ENCODE peak calls at places on chromosomes 7 and 10, in nine cellular contexts. T is GM13976, B is fibroblast of lung, I is neural crest cell, Z is OCI-LY7, F is mammary epithelial cell, C is IMR-90, V is epithelial cell of esophagus, Y is AG04449. X is an unnamed sample.

GRCh38 chr7:138608292-138608691 is 92.9 kb downstream of the SVOPL start:
- DNase-seq in T (peak), B (peak), I (no peak), Z (no peak), F (no peak), C (peak), V (no peak), Y (no peak), X (no peak)

GRCh38 chr7:70317356-70317755 is 719.1 kb downstream of the AUTS2 start:
- DNase-seq in T (no peak), B (peak), I (no peak), Z (no peak), F (peak), C (no peak), V (peak), Y (peak), X (peak)

GRCh38 chr7:128434413-128435310 is 21.0 kb upstream of the HILPDA start:
- DNase-seq in T (no peak), B (no peak), I (no peak), Z (no peak), F (no peak), C (no peak), V (no peak), Y (no peak), X (no peak)

GRCh38 chr10:11035318-11035920 is 17.7 kb downstream of the CELF2 start:
- DNase-seq in T (no peak), B (peak), I (no peak), Z (no peak), F (peak), C (peak), V (peak), Y (no peak), X (peak)

GRCh38 chr10:95346715-95347401 is 56.1 kb upstream of the PDLIM1 start:
- DNase-seq in T (no peak), B (no peak), I (no peak), Z (no peak), F (no peak), C (no peak), V (no peak), Y (no peak), X (no peak)

GRCh38 chr10:87675396-87676376 is 16.0 kb downstream of the PAPSS2 start:
- DNase-seq in T (no peak), B (peak), I (no peak), Z (no peak), F (peak), C (peak), V (peak), Y (peak), X (peak)

GRCh38 chr10:106771132-106771531 is 393.4 kb downstream of the SORCS1 start:
- DNase-seq in T (no peak), B (no peak), I (no peak), Z (no peak), F (no peak), C (no peak), V (no peak), Y (no peak), X (no peak)

GRCh38 chr7:103630318-103630717 is 184.3 kb upstream of the SLC26A5 start:
- DNase-seq in T (no peak), B (peak), I (no peak), Z (no peak), F (no peak), C (peak), V (peak), Y (no peak), X (no peak)

GRCh38 chr7:7964250-7964649 is 4.3 kb upstream of the GLCCI1 start:
- DNase-seq in T (no peak), B (no peak), I (no peak), Z (no peak), F (no peak), C (no peak), V (no peak), Y (no peak), X (no peak)

GRCh38 chr10:114393886-114394285 is 10.4 kb downstream of the AFAP1L2 start:
- DNase-seq in T (no peak), B (no peak), I (no peak), Z (no peak), F (no peak), C (no peak), V (no peak), Y (no peak), X (no peak)

GRCh38 chr10:68221196-68221595 is 10.7 kb downstream of the ATOH7 start:
- DNase-seq in T (no peak), B (peak), I (no peak), Z (no peak), F (peak), C (peak), V (no peak), Y (no peak), X (no peak)

GRCh38 chr10:68218786-68219185 is 13.1 kb downstream of the ATOH7 start:
- DNase-seq in T (no peak), B (no peak), I (no peak), Z (no peak), F (no peak), C (no peak), V (no peak), Y (no peak), X (no peak)

GRCh38 chr10:68224810-68225209 is 7.1 kb downstream of the ATOH7 start:
- DNase-seq in T (no peak), B (peak), I (no peak), Z (no peak), F (peak), C (peak), V (peak), Y (no peak), X (no peak)

DNA sequence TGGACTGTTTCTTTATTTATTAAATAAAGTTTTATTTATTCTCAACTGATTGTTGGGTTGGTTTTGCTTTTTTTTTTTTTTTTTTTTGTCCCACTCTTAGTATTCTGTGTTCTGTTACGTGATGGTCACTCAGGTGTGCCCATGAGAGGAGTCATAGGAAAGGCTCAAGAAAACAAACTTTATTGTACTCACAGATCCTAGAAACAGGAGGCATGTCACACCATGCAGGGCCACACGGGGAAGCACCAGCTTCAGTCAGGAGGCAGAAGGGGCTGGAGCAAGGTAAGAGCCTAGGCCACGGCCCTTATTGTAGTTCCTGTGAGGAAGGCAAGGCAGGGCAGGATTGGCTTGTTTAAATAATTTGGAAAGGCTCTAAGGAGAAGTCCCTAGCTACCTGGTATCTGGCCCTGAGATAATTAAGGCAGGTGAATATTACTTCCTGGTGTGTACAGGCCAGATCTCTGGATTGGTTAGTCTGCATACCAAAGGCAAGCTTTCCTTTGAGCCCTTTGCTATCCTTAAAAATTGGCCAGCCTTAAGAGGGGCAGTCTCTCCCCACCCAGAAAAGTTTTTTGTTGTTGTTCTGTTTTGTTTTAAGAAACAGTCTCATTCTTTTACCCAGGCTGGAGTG is 8.3 kb downstream of the ATOH7 start:
- DNase-seq in T (no peak), B (no peak), I (no peak), Z (peak), F (no peak), C (no peak), V (no peak), Y (no peak), X (no peak)
- TF ChIP-seq CTCF in T (peak), B (no peak), I (no peak), Z (peak), F (no peak), C (no peak), V (peak), Y (no peak), X (peak)

DNA sequence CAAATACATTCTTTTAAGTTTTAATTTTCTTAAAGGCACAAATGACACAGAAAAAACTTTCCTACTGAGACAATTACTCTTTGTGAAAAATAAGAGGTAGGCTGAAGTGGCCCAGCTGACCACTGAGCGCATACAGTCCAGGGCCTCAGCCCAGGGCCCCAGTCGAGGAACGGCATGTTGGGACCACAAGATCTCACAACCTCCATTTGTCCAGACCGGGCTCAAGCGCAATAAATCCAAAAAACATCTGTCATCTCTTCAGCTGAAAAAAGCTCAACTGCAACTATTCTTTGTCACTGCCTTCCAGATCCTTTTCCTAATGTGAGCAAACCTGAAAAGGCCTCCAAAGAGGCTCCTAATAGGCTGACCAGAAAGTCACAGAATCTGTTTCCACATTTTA is 165.8 kb downstream of the SRPK2 start:
- DNase-seq in T (no peak), B (no peak), I (no peak), Z (no peak), F (no peak), C (no peak), V (no peak), Y (no peak), X (no peak)
- TF ChIP-seq CTCF in T (no peak), B (no peak), I (no peak), Z (no peak), F (no peak), C (no peak), V (no peak), Y (no peak), X (no peak)

DNA sequence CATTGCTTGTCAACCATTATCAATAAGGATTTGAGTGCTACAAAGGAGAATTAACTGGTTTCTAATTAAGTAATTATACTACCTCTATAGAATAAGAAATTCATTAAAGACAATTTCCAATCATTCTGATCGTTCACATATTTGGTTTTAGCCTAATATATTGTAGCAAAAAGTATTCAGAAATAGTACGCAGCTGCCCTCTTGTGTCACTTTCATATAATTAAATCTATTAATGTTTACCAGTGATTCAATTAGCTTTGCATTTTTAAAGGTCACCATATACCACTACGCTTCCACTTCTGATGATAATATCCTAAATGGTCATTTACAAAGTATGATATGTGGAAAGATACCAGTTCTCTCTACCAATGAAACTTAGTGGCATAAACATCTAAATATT is 128.3 kb downstream of the NEBL start:
- DNase-seq in T (no peak), B (peak), I (no peak), Z (no peak), F (peak), C (no peak), V (peak), Y (no peak), X (no peak)
- TF ChIP-seq CTCF in T (no peak), B (no peak), I (peak), Z (peak), F (peak), C (peak), V (no peak), Y (no peak), X (peak)

GRCh38 chr10:97355571-97355975 is 21.0 kb upstream of the FRAT2 start:
- DNase-seq in T (no peak), B (no peak), I (no peak), Z (no peak), F (no peak), C (no peak), V (peak), Y (no peak), X (no peak)
- TF ChIP-seq CTCF in T (no peak), B (peak), I (peak), Z (peak), F (peak), C (peak), V (peak), Y (peak), X (peak)

GRCh38 chr10:49349390-49349789 is 46.5 kb downstream of the DRGX start:
- DNase-seq in T (no peak), B (no peak), I (no peak), Z (no peak), F (no peak), C (no peak), V (no peak), Y (no peak), X (no peak)
- TF ChIP-seq CTCF in T (no peak), B (no peak), I (no peak), Z (no peak), F (no peak), C (no peak), V (no peak), Y (no peak), X (no peak)

GRCh38 chr10:99964791-99965190 is 45.0 kb downstream of the DNMBP start:
- DNase-seq in T (no peak), B (peak), I (no peak), Z (no peak), F (no peak), C (peak), V (no peak), Y (no peak), X (no peak)
- TF ChIP-seq CTCF in T (no peak), B (peak), I (peak), Z (no peak), F (peak), C (peak), V (no peak), Y (peak), X (peak)

GRCh38 chr10:42868530-42868929 is 85.9 kb downstream of the BMS1 start:
- DNase-seq in T (no peak), B (no peak), I (no peak), Z (no peak), F (no peak), C (no peak), V (no peak), Y (no peak), X (no peak)

GRCh38 chr10:42867571-42867970 is 85.0 kb downstream of the BMS1 start:
- DNase-seq in T (no peak), B (no peak), I (no peak), Z (no peak), F (no peak), C (no peak), V (no peak), Y (no peak), X (no peak)

GRCh38 chr10:42864575-42864974 is 82.0 kb downstream of the BMS1 start:
- DNase-seq in T (no peak), B (peak), I (no peak), Z (peak), F (peak), C (peak), V (peak), Y (no peak), X (no peak)

GRCh38 chr10:42865716-42866114 is 83.1 kb downstream of the BMS1 start:
- DNase-seq in T (no peak), B (no peak), I (no peak), Z (no peak), F (no peak), C (no peak), V (no peak), Y (no peak), X (no peak)

GRCh38 chr10:42866115-42866995 is 83.8 kb downstream of the BMS1 start:
- DNase-seq in T (peak), B (peak), I (peak), Z (peak), F (peak), C (peak), V (peak), Y (peak), X (no peak)
- TF ChIP-seq CTCF in T (peak), B (peak), I (peak), Z (peak), F (peak), C (peak), V (peak), Y (peak), X (peak)

GRCh38 chr7:50657341-50657873 is 92.2 kb upstream of the DDC start:
- DNase-seq in T (no peak), B (peak), I (no peak), Z (no peak), F (no peak), C (peak), V (no peak), Y (peak), X (no peak)
- TF ChIP-seq CTCF in T (no peak), B (peak), I (no peak), Z (no peak), F (peak), C (no peak), V (no peak), Y (no peak), X (no peak)